ENCODE peak calls at places on chromosomes 12 and 14, in nine cellular contexts. One of them, this sample, is unnamed. For H3K36me3, the result is how much of the 10 kb centered on the place peaks cover.

GRCh38 chr12:122896662-122897061 is 738 bp upstream of the VPS37B start:
- DNase-seq in HepG2: no peak
- DNase-seq in endothelial cell of umbilical vein: no peak
- DNase-seq in prostate gland: no peak
- DNase-seq in HCT116: no peak
- DNase-seq in stomach: no peak
- DNase-seq in transverse colon: no peak
- DNase-seq in GM12878: no peak
- DNase-seq in sigmoid colon: no peak
- DNase-seq in this sample: no peak

GRCh38 chr12:41897593-41897992 is 247.1 kb downstream of the GXYLT1 start:
- DNase-seq in HepG2: no peak
- DNase-seq in sigmoid colon: no peak
- DNase-seq in prostate gland: no peak
- DNase-seq in GM12878: no peak
- DNase-seq in endothelial cell of umbilical vein: no peak
- DNase-seq in HCT116: no peak
- DNase-seq in transverse colon: no peak
- DNase-seq in stomach: no peak
- DNase-seq in this sample: no peak

GRCh38 chr12:26276709-26277108 is 81.3 kb downstream of the SSPN start:
- DNase-seq in stomach: no peak
- DNase-seq in HCT116: no peak
- DNase-seq in GM12878: no peak
- DNase-seq in prostate gland: no peak
- DNase-seq in endothelial cell of umbilical vein: no peak
- DNase-seq in transverse colon: no peak
- DNase-seq in sigmoid colon: no peak
- DNase-seq in HepG2: no peak
- DNase-seq in this sample: no peak

GRCh38 chr14:95417492-95417891 is 97.8 kb upstream of the CLMN start:
- DNase-seq in transverse colon: no peak
- DNase-seq in GM12878: no peak
- DNase-seq in HCT116: no peak
- DNase-seq in stomach: no peak
- DNase-seq in sigmoid colon: no peak
- DNase-seq in endothelial cell of umbilical vein: no peak
- DNase-seq in prostate gland: no peak
- DNase-seq in HepG2: no peak
- DNase-seq in this sample: no peak

GRCh38 chr12:32489070-32489469 is 89.7 kb downstream of the FGD4 start:
- DNase-seq in HepG2: no peak
- DNase-seq in HCT116: no peak
- DNase-seq in transverse colon: no peak
- DNase-seq in stomach: no peak
- DNase-seq in GM12878: no peak
- DNase-seq in sigmoid colon: no peak
- DNase-seq in prostate gland: no peak
- DNase-seq in endothelial cell of umbilical vein: no peak
- DNase-seq in this sample: no peak

GRCh38 chr12:116959845-116960514 is 49.2 kb downstream of the FBXW8 start:
- DNase-seq in GM12878: peak
- DNase-seq in stomach: no peak
- DNase-seq in transverse colon: no peak
- DNase-seq in prostate gland: no peak
- DNase-seq in HepG2: no peak
- DNase-seq in HCT116: no peak
- DNase-seq in endothelial cell of umbilical vein: no peak
- DNase-seq in sigmoid colon: no peak
- DNase-seq in this sample: no peak

GRCh38 chr14:79378020-79378419 is 833.3 kb downstream of the DIO2 start:
- DNase-seq in HCT116: no peak
- DNase-seq in prostate gland: no peak
- DNase-seq in GM12878: no peak
- DNase-seq in sigmoid colon: no peak
- DNase-seq in HepG2: no peak
- DNase-seq in endothelial cell of umbilical vein: no peak
- DNase-seq in stomach: no peak
- DNase-seq in transverse colon: no peak
- DNase-seq in this sample: no peak

GRCh38 chr14:34665785-34666425 is 36.0 kb upstream of the SNX6 start:
- DNase-seq in transverse colon: peak
- DNase-seq in sigmoid colon: no peak
- DNase-seq in HepG2: no peak
- DNase-seq in endothelial cell of umbilical vein: peak
- DNase-seq in prostate gland: no peak
- DNase-seq in stomach: no peak
- DNase-seq in HCT116: no peak
- DNase-seq in GM12878: no peak
- DNase-seq in this sample: no peak

GRCh38 chr12:129064201-129064881 is 211.1 kb downstream of the GLT1D1 start:
- DNase-seq in HCT116: no peak
- DNase-seq in sigmoid colon: no peak
- DNase-seq in endothelial cell of umbilical vein: no peak
- DNase-seq in GM12878: no peak
- DNase-seq in HepG2: no peak
- DNase-seq in prostate gland: no peak
- DNase-seq in transverse colon: no peak
- DNase-seq in stomach: no peak
- DNase-seq in this sample: no peak

GRCh38 chr12:129073157-129073915 is 220.1 kb downstream of the GLT1D1 start:
- DNase-seq in GM12878: no peak
- DNase-seq in transverse colon: no peak
- DNase-seq in HepG2: no peak
- DNase-seq in HCT116: no peak
- DNase-seq in prostate gland: no peak
- DNase-seq in sigmoid colon: no peak
- DNase-seq in endothelial cell of umbilical vein: no peak
- DNase-seq in stomach: no peak
- DNase-seq in this sample: no peak

GRCh38 chr12:129069886-129070285 is 216.6 kb downstream of the GLT1D1 start:
- DNase-seq in HepG2: no peak
- DNase-seq in sigmoid colon: no peak
- DNase-seq in endothelial cell of umbilical vein: no peak
- DNase-seq in transverse colon: no peak
- DNase-seq in GM12878: no peak
- DNase-seq in HCT116: no peak
- DNase-seq in prostate gland: no peak
- DNase-seq in stomach: no peak
- DNase-seq in this sample: no peak

GRCh38 chr12:129063600-129063999 is 210.3 kb downstream of the GLT1D1 start:
- DNase-seq in HCT116: no peak
- DNase-seq in prostate gland: no peak
- DNase-seq in transverse colon: no peak
- DNase-seq in sigmoid colon: no peak
- DNase-seq in endothelial cell of umbilical vein: no peak
- DNase-seq in GM12878: no peak
- DNase-seq in stomach: no peak
- DNase-seq in HepG2: no peak
- DNase-seq in this sample: no peak

GRCh38 chr12:129067482-129067881 is 214.2 kb downstream of the GLT1D1 start:
- DNase-seq in prostate gland: no peak
- DNase-seq in HepG2: no peak
- DNase-seq in endothelial cell of umbilical vein: no peak
- DNase-seq in stomach: no peak
- DNase-seq in GM12878: no peak
- DNase-seq in sigmoid colon: no peak
- DNase-seq in transverse colon: no peak
- DNase-seq in HCT116: no peak
- DNase-seq in this sample: no peak
- TF ChIP-seq POLR2AphosphoS5 in prostate gland: no peak
- TF ChIP-seq POLR2AphosphoS5 in HepG2: no peak
- TF ChIP-seq POLR2AphosphoS5 in endothelial cell of umbilical vein: no peak
- TF ChIP-seq POLR2AphosphoS5 in stomach: no peak
- TF ChIP-seq POLR2AphosphoS5 in GM12878: no peak
- TF ChIP-seq POLR2AphosphoS5 in sigmoid colon: no peak
- TF ChIP-seq POLR2AphosphoS5 in transverse colon: no peak
- TF ChIP-seq POLR2AphosphoS5 in HCT116: no peak
- TF ChIP-seq POLR2AphosphoS5 in this sample: no peak

GRCh38 chr14:105629886-105630215 is 103.5 kb downstream of the TMEM121 start:
- DNase-seq in sigmoid colon: no peak
- DNase-seq in HCT116: no peak
- DNase-seq in HepG2: no peak
- DNase-seq in prostate gland: no peak
- DNase-seq in transverse colon: no peak
- DNase-seq in endothelial cell of umbilical vein: no peak
- DNase-seq in stomach: no peak
- DNase-seq in GM12878: no peak
- DNase-seq in this sample: no peak
- H3K36me3 ChIP-seq in sigmoid colon: under half
- H3K36me3 ChIP-seq in HCT116: under half
- H3K36me3 ChIP-seq in HepG2: under half
- H3K36me3 ChIP-seq in prostate gland: under half
- H3K36me3 ChIP-seq in transverse colon: under half
- H3K36me3 ChIP-seq in endothelial cell of umbilical vein: under half
- H3K36me3 ChIP-seq in stomach: under half
- H3K36me3 ChIP-seq in GM12878: under half
- H3K36me3 ChIP-seq in this sample: under half

GRCh38 chr12:120230326-120230973 is 29.5 kb upstream of the RPLP0 start:
- DNase-seq in HCT116: peak
- DNase-seq in stomach: peak
- DNase-seq in sigmoid colon: peak
- DNase-seq in endothelial cell of umbilical vein: peak
- DNase-seq in prostate gland: peak
- DNase-seq in transverse colon: peak
- DNase-seq in HepG2: peak
- DNase-seq in GM12878: no peak
- DNase-seq in this sample: peak

GRCh38 chr12:120231316-120232011 is 30.6 kb upstream of the RPLP0 start:
- DNase-seq in endothelial cell of umbilical vein: peak
- DNase-seq in GM12878: no peak
- DNase-seq in sigmoid colon: peak
- DNase-seq in HCT116: peak
- DNase-seq in HepG2: peak
- DNase-seq in prostate gland: no peak
- DNase-seq in transverse colon: peak
- DNase-seq in stomach: peak
- DNase-seq in this sample: peak

GRCh38 chr12:120229071-120229582 is 28.2 kb upstream of the RPLP0 start:
- DNase-seq in sigmoid colon: peak
- DNase-seq in HCT116: no peak
- DNase-seq in HepG2: peak
- DNase-seq in transverse colon: no peak
- DNase-seq in prostate gland: no peak
- DNase-seq in endothelial cell of umbilical vein: no peak
- DNase-seq in GM12878: no peak
- DNase-seq in stomach: no peak
- DNase-seq in this sample: no peak

GRCh38 chr12:120229583-120230325 is 28.8 kb upstream of the RPLP0 start:
- DNase-seq in sigmoid colon: peak
- DNase-seq in endothelial cell of umbilical vein: no peak
- DNase-seq in HepG2: no peak
- DNase-seq in stomach: no peak
- DNase-seq in HCT116: no peak
- DNase-seq in prostate gland: no peak
- DNase-seq in GM12878: no peak
- DNase-seq in transverse colon: peak
- DNase-seq in this sample: no peak

DNA sequence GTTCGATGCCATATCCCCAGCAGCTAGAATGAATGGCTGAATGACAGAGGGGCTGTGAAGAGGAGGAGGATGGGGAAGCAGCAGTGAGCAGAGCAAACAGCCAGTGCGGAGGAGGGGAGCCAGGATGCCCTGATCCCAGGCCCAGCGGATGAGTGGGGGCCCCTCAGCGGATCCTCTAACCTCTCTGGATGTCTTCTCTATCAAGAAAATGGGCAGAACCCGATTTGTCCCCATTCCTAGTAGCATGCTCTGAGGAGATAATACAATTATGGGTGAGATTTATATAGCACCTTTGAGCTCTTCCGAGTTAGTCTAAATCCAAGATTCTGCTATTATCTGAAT is 30.0 kb upstream of the RPLP0 start:
- DNase-seq in HepG2: no peak
- DNase-seq in prostate gland: no peak
- DNase-seq in GM12878: no peak
- DNase-seq in sigmoid colon: no peak
- DNase-seq in HCT116: no peak
- DNase-seq in stomach: no peak
- DNase-seq in transverse colon: no peak
- DNase-seq in endothelial cell of umbilical vein: no peak
- DNase-seq in this sample: no peak
- TF ChIP-seq POLR2A in HepG2: no peak
- TF ChIP-seq POLR2A in prostate gland: no peak
- TF ChIP-seq POLR2A in GM12878: no peak
- TF ChIP-seq POLR2A in sigmoid colon: no peak
- TF ChIP-seq POLR2A in HCT116: no peak
- TF ChIP-seq POLR2A in stomach: no peak
- TF ChIP-seq POLR2A in transverse colon: no peak
- TF ChIP-seq POLR2A in endothelial cell of umbilical vein: no peak
- TF ChIP-seq POLR2A in this sample: no peak

GRCh38 chr12:46356655-46357437 is 15.7 kb downstream of the SLC38A2 start:
- DNase-seq in sigmoid colon: no peak
- DNase-seq in HepG2: no peak
- DNase-seq in GM12878: no peak
- DNase-seq in prostate gland: no peak
- DNase-seq in endothelial cell of umbilical vein: no peak
- DNase-seq in stomach: no peak
- DNase-seq in transverse colon: no peak
- DNase-seq in HCT116: no peak
- DNase-seq in this sample: no peak

GRCh38 chr12:46358325-46358700 is 14.3 kb downstream of the SLC38A2 start:
- DNase-seq in HCT116: no peak
- DNase-seq in prostate gland: no peak
- DNase-seq in sigmoid colon: no peak
- DNase-seq in endothelial cell of umbilical vein: no peak
- DNase-seq in stomach: no peak
- DNase-seq in GM12878: no peak
- DNase-seq in HepG2: no peak
- DNase-seq in transverse colon: no peak
- DNase-seq in this sample: no peak

GRCh38 chr12:46359667-46360280 is 12.8 kb downstream of the SLC38A2 start:
- DNase-seq in endothelial cell of umbilical vein: no peak
- DNase-seq in stomach: no peak
- DNase-seq in prostate gland: no peak
- DNase-seq in GM12878: no peak
- DNase-seq in transverse colon: no peak
- DNase-seq in sigmoid colon: no peak
- DNase-seq in HepG2: no peak
- DNase-seq in HCT116: no peak
- DNase-seq in this sample: no peak

GRCh38 chr12:46358791-46359666 is 13.5 kb downstream of the SLC38A2 start:
- DNase-seq in HCT116: no peak
- DNase-seq in sigmoid colon: no peak
- DNase-seq in prostate gland: no peak
- DNase-seq in transverse colon: no peak
- DNase-seq in endothelial cell of umbilical vein: no peak
- DNase-seq in stomach: no peak
- DNase-seq in GM12878: no peak
- DNase-seq in HepG2: no peak
- DNase-seq in this sample: no peak

DNA sequence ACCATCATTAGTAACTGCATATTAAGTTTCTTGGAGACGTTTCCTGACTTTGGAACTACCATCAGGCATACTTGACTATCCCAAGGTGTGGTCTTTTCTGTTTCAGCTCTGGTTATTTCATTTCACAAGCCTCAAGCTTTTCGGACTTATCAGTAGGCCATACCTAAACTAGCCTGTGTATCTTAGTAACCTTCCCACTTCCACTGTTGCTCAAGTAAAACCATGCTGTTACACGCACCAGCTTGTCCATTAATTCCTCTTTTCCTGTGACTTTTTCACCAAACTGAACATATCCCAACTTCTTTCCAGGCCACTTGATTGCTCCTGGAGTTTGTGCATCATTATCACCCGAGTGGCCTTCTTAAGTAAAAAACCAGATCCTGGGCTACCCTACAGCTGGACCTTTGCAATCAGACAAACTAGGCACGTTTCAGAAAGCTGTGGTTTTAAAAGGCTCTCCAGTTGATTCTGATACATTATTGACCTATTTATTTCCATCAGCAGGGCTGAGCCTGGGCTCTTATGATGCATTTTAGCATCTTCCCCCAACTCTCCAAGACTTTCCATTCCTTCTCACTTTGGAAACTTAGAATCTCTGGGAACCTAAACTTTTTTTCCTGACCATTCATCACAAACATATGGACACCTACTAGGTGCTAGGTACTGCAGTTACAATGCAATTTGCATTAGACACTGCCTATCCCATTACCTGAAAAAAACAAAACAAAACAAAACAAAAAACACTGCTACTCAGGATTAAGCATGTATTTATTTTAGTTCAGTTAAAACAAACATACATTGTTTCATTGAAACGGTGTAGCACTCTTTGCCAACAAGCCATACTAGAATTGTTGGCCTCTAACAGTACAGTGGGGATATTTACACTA is 14.9 kb downstream of the SLC38A2 start:
- DNase-seq in HepG2: peak
- DNase-seq in transverse colon: no peak
- DNase-seq in stomach: no peak
- DNase-seq in GM12878: no peak
- DNase-seq in endothelial cell of umbilical vein: peak
- DNase-seq in HCT116: peak
- DNase-seq in prostate gland: no peak
- DNase-seq in sigmoid colon: no peak
- DNase-seq in this sample: no peak
- TF ChIP-seq POLR2AphosphoS5 in HepG2: peak
- TF ChIP-seq POLR2AphosphoS5 in transverse colon: peak
- TF ChIP-seq POLR2AphosphoS5 in stomach: peak
- TF ChIP-seq POLR2AphosphoS5 in GM12878: peak
- TF ChIP-seq POLR2AphosphoS5 in endothelial cell of umbilical vein: no peak
- TF ChIP-seq POLR2AphosphoS5 in HCT116: peak
- TF ChIP-seq POLR2AphosphoS5 in prostate gland: no peak
- TF ChIP-seq POLR2AphosphoS5 in sigmoid colon: no peak
- TF ChIP-seq POLR2AphosphoS5 in this sample: no peak

This sample was measured in upper lobe of left lung.